ENCODE peak calls at places on chromosomes 3 and 15, in four cellular contexts. I is esophagus squamous epithelium, E is GM23338, D is ovary. G is an unnamed sample.
A peak's percentile ranks its signal among the peaks of the same experiment; 100 is the strongest.

GRCh38 chr3:180264479-180264878 is 227.7 kb upstream of the PEX5L start:
- DNase-seq in D (no peak), I (no peak), E (no peak), G (no peak)

GRCh38 chr3:190697901-190698300 is 164.6 kb downstream of the GMNC start:
- DNase-seq in D (no peak), I (no peak), E (no peak), G (peak; percentile 40)

GRCh38 chr3:133488785-133489367 is 84.6 kb upstream of the CDV3 start:
- DNase-seq in D (no peak), I (no peak), E (no peak), G (no peak)

GRCh38 chr3:70049761-70050160 is 50.2 kb downstream of the SAMMSON start:
- DNase-seq in E (peak; percentile 23), I (no peak), D (no peak), G (no peak)

GRCh38 chr3:45753095-45753494 is 43.2 kb downstream of the SLC6A20 start:
- DNase-seq in D (no peak), E (no peak), I (no peak), G (no peak)

GRCh38 chr3:10526366-10526765 is 21.0 kb upstream of the ATP2B2 start:
- DNase-seq in I (no peak), E (no peak), D (peak; percentile 11), G (no peak)

GRCh38 chr15:35912196-35912595 is 366.2 kb upstream of the DPH6 start:
- DNase-seq in I (no peak), D (no peak), E (peak; percentile 17), G (no peak)

GRCh38 chr3:65196663-65197062 is 508.9 kb upstream of the ADAMTS9 start:
- DNase-seq in I (no peak), E (peak; percentile 36), D (no peak), G (no peak)

GRCh38 chr3:185824467-185825378 is at the start of gene IGF2BP2:
- DNase-seq in E (peak; percentile 76), D (peak; percentile 74), I (no peak), G (peak; percentile 68)

GRCh38 chr3:43644443-43644842 is 22.6 kb upstream of the ANO10 start:
- DNase-seq in I (no peak), D (no peak), E (no peak), G (no peak)

GRCh38 chr15:58453931-58454793 is 22.4 kb downstream of the LIPC start:
- DNase-seq in E (no peak), I (no peak), D (no peak), G (no peak)

GRCh38 chr15:91839867-91840266 is 13.6 kb upstream of the SLCO3A1 start:
- DNase-seq in E (peak; percentile 42), I (no peak), D (no peak), G (no peak)

GRCh38 chr3:90136468-90137191 is 1029.2 kb downstream of the EPHA3 start:
- DNase-seq in I (no peak), E (no peak), D (no peak), G (no peak)

GRCh38 chr3:157542711-157543485 is 39.7 kb upstream of the VEPH1 start:
- DNase-seq in D (peak; percentile 57), E (peak; percentile 81), I (no peak), G (peak; percentile 75)

GRCh38 chr15:39770748-39771689 is 11.6 kb downstream of the FSIP1 start:
- DNase-seq in D (no peak), E (no peak), I (no peak), G (no peak)

GRCh38 chr3:100927775-100928174 is 65.4 kb downstream of the ABI3BP start:
- DNase-seq in D (no peak), E (no peak), I (no peak), G (no peak)

GRCh38 chr15:35547775-35548364 is 1.9 kb upstream of the DPH6 start:
- DNase-seq in I (no peak), D (no peak), E (peak; percentile 86), G (no peak)

GRCh38 chr3:84194032-84194431 is 764.8 kb upstream of the CADM2 start:
- DNase-seq in D (no peak), I (no peak), E (no peak), G (no peak)

GRCh38 chr3:53162672-53163458 is 1.9 kb downstream of the PRKCD start:
- DNase-seq in E (no peak), D (no peak), I (peak; percentile 36), G (no peak)

GRCh38 chr15:100669260-100669659 is 66.9 kb downstream of the ASB7 start:
- DNase-seq in D (no peak), E (no peak), I (no peak), G (no peak)

GRCh38 chr3:123752228-123752627 is 131.9 kb downstream of the MYLK start:
- DNase-seq in D (no peak), E (no peak), I (no peak), G (no peak)

GRCh38 chr3:123757281-123757940 is 126.7 kb downstream of the MYLK start:
- DNase-seq in E (no peak), I (no peak), D (no peak), G (peak; percentile 88)

GRCh38 chr3:123755508-123755907 is 128.6 kb downstream of the MYLK start:
- DNase-seq in I (no peak), E (no peak), D (no peak), G (no peak)

GRCh38 chr3:123753321-123753720 is 130.8 kb downstream of the MYLK start:
- DNase-seq in I (no peak), D (no peak), E (no peak), G (no peak)

GRCh38 chr3:123755085-123755484 is 129.0 kb downstream of the MYLK start:
- DNase-seq in I (no peak), E (no peak), D (no peak), G (no peak)
- H3K4me1 ChIP-seq in I (peaks cover 7% of the 10 kb centered on the region), E (peaks cover 8% of the 10 kb centered on the region), D (peaks cover 4% of the 10 kb centered on the region), G (peaks cover 16% of the 10 kb centered on the region)

GRCh38 chr15:43796566-43796965 is 3.5 kb downstream of the SERINC4 start:
- DNase-seq in I (no peak), D (no peak), E (no peak), G (no peak)

GRCh38 chr15:43794269-43795037 is 2.3 kb downstream of the SERF2 start:
- DNase-seq in D (no peak), E (no peak), I (no peak), G (no peak)

GRCh38 chr15:43795197-43795596 is 3.1 kb downstream of the SERF2 start:
- DNase-seq in I (no peak), E (no peak), D (no peak), G (no peak)

GRCh38 chr15:43793647-43794046 is 1.5 kb downstream of the SERF2 start:
- DNase-seq in E (no peak), D (no peak), I (no peak), G (no peak)

GRCh38 chr15:43795997-43796396 is 3.9 kb downstream of the SERF2 start:
- DNase-seq in E (peak; percentile 59), D (no peak), I (no peak), G (no peak)
- H3K4me1 ChIP-seq in E (peaks cover 38% of the 10 kb centered on the region), D (peaks cover 16% of the 10 kb centered on the region), I (peaks cover 37% of the 10 kb centered on the region), G (peaks cover 15% of the 10 kb centered on the region)

GRCh38 chr15:70016511-70016994 is 81.2 kb downstream of the TLE3 start:
- DNase-seq in I (no peak), E (no peak), D (no peak), G (no peak)
- H3K4me1 ChIP-seq in I (no peaks in the 10 kb centered on the region), E (peaks cover 13% of the 10 kb centered on the region), D (no peaks in the 10 kb centered on the region), G (no peaks in the 10 kb centered on the region)

GRCh38 chr3:120438971-120439370 is 11.8 kb downstream of the FSTL1 start:
- DNase-seq in D (peak; percentile 65), I (peak; percentile 3), E (no peak), G (peak; percentile 82)

GRCh38 chr3:120437559-120437958 is 13.2 kb downstream of the FSTL1 start:
- DNase-seq in D (no peak), I (no peak), E (no peak), G (no peak)

GRCh38 chr3:120436523-120437050 is 14.2 kb downstream of the FSTL1 start:
- DNase-seq in E (peak; percentile 40), D (no peak), I (no peak), G (no peak)

GRCh38 chr3:120440001-120440703 is 10.6 kb downstream of the FSTL1 start:
- DNase-seq in E (no peak), D (no peak), I (no peak), G (no peak)

DNA sequence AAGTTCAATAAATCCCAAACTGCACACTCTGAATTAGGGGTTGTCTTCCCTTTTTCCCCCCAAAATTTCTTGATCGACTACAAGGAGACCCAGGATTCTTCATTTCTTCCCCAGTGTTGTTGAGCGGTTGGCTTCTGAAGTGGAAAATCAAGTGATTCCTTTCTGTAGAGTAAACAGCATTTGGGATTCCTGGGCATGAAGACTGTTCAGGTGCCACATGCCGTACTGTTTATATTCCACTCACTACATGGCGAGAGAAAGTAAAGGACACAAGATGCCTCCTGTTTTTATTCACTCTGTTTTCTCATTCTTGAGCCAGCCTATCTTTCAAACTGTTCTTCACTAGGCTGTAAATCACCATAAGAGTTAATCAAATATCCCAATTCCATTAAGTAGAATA is 12.6 kb downstream of the FSTL1 start:
- DNase-seq in I (no peak), E (no peak), D (no peak), G (no peak)
- H3K4me1 ChIP-seq in I (peaks cover 34% of the 10 kb centered on the region), E (peaks cover 22% of the 10 kb centered on the region), D (peaks cover 30% of the 10 kb centered on the region), G (peaks cover 35% of the 10 kb centered on the region)

G was measured in aorta.